ENCODE peak calls at places on chromosomes 11 and 22, in seven cellular contexts. B, N, D, Q, X, C and T are unnamed samples.

GRCh38 chr22:30694171-30694637 is 470 bp upstream of the OSBP2 start:
- DNase-seq in B (peak), N (peak), D (peak), Q (peak), X (peak), C (peak), T (peak)

GRCh38 chr22:32791056-32791455 is 10.4 kb upstream of the TIMP3 start:
- DNase-seq in B (no peak), N (no peak), D (no peak), Q (no peak), X (no peak), C (no peak), T (no peak)

GRCh38 chr22:49377306-49377705 is 450.4 kb downstream of the BRD1 start:
- DNase-seq in B (no peak), N (no peak), D (no peak), Q (no peak), X (no peak), C (no peak), T (no peak)

GRCh38 chr11:98568011-98568410 is 452.7 kb upstream of the CNTN5 start:
- DNase-seq in B (no peak), N (no peak), D (peak), Q (no peak), X (no peak), C (no peak), T (peak)

GRCh38 chr22:29251981-29252978 is 15.5 kb downstream of the RHBDD3 start:
- DNase-seq in B (no peak), N (no peak), D (no peak), Q (no peak), X (no peak), C (no peak), T (no peak)

GRCh38 chr22:17781319-17782031 is 7.2 kb upstream of the BID start:
- DNase-seq in B (peak), N (peak), D (no peak), Q (peak), X (no peak), C (no peak), T (no peak)

GRCh38 chr11:78651923-78652602 is 77.4 kb upstream of the NARS2 start:
- DNase-seq in B (no peak), N (no peak), D (no peak), Q (no peak), X (no peak), C (no peak), T (no peak)

GRCh38 chr11:19345848-19346681 is 105.3 kb upstream of the E2F8 start:
- DNase-seq in B (peak), N (no peak), D (peak), Q (peak), X (no peak), C (no peak), T (no peak)

GRCh38 chr11:87895021-87895420 is 280.2 kb downstream of the RAB38 start:
- DNase-seq in B (no peak), N (no peak), D (no peak), Q (no peak), X (no peak), C (no peak), T (no peak)

GRCh38 chr22:28442951-28443876 is 236.4 kb downstream of the TTC28 start:
- DNase-seq in B (peak), N (no peak), D (no peak), Q (peak), X (no peak), C (no peak), T (peak)

GRCh38 chr11:128716231-128716630 is 22.4 kb downstream of the FLI1 start:
- DNase-seq in B (peak), N (no peak), D (no peak), Q (peak), X (no peak), C (no peak), T (no peak)

GRCh38 chr22:24681236-24681635 is 78.2 kb downstream of the GGT1 start:
- DNase-seq in B (no peak), N (no peak), D (no peak), Q (no peak), X (no peak), C (no peak), T (no peak)

GRCh38 chr22:35486116-35486631 is 54.5 kb upstream of the RASD2 start:
- DNase-seq in B (no peak), N (no peak), D (no peak), Q (no peak), X (no peak), C (no peak), T (no peak)

GRCh38 chr11:118230088-118230487 is 5.3 kb upstream of the JAML start:
- DNase-seq in B (no peak), N (no peak), D (no peak), Q (no peak), X (no peak), C (no peak), T (no peak)

GRCh38 chr22:48896766-48897637 is 930.7 kb downstream of the BRD1 start:
- DNase-seq in B (no peak), N (no peak), D (no peak), Q (no peak), X (no peak), C (no peak), T (no peak)

GRCh38 chr11:112345708-112346107 is 85.0 kb upstream of the PLET1 start:
- DNase-seq in B (no peak), N (no peak), D (no peak), Q (no peak), X (no peak), C (no peak), T (no peak)

GRCh38 chr11:46119053-46119351 is 2.3 kb downstream of the PHF21A start:
- DNase-seq in B (peak), N (no peak), D (no peak), Q (no peak), X (no peak), C (no peak), T (no peak)

GRCh38 chr11:106969660-106970059 is 48.6 kb downstream of the GUCY1A2 start:
- DNase-seq in B (no peak), N (no peak), D (no peak), Q (no peak), X (no peak), C (no peak), T (no peak)

GRCh38 chr22:49295465-49295743 is 532.3 kb downstream of the BRD1 start:
- DNase-seq in B (no peak), N (no peak), D (peak), Q (no peak), X (no peak), C (no peak), T (no peak)

GRCh38 chr11:36509265-36509664 is 807 bp downstream of the TRAF6 start:
- DNase-seq in B (peak), N (no peak), D (peak), Q (peak), X (no peak), C (no peak), T (no peak)

GRCh38 chr22:36644333-36644757 is 59.2 kb downstream of the CACNG2 start:
- DNase-seq in B (peak), N (no peak), D (no peak), Q (peak), X (no peak), C (peak), T (no peak)

GRCh38 chr22:38051900-38052862 is 5.0 kb upstream of the PICK1 start:
- DNase-seq in B (peak), N (peak), D (peak), Q (peak), X (peak), C (peak), T (peak)

GRCh38 chr11:91796999-91797398 is 427.6 kb upstream of the FAT3 start:
- DNase-seq in B (no peak), N (no peak), D (no peak), Q (no peak), X (no peak), C (no peak), T (no peak)

GRCh38 chr11:132064987-132065620 is 694.7 kb downstream of the NTM start:
- DNase-seq in B (peak), N (no peak), D (no peak), Q (peak), X (no peak), C (no peak), T (no peak)

GRCh38 chr11:78050964-78051831 is 12.5 kb upstream of the THRSP start:
- DNase-seq in B (peak), N (no peak), D (no peak), Q (no peak), X (no peak), C (no peak), T (no peak)

GRCh38 chr11:8988329-8989234 is 15.2 kb downstream of the NRIP3 start:
- DNase-seq in B (peak), N (no peak), D (no peak), Q (no peak), X (no peak), C (no peak), T (no peak)

GRCh38 chr11:110897035-110897434 is 184.8 kb upstream of the ARHGAP20 start:
- DNase-seq in B (peak), N (no peak), D (no peak), Q (no peak), X (no peak), C (no peak), T (no peak)

GRCh38 chr11:85827768-85828639 is 17.1 kb upstream of the SYTL2 start:
- DNase-seq in B (peak), N (no peak), D (no peak), Q (no peak), X (no peak), C (no peak), T (no peak)

GRCh38 chr11:65181569-65182257 is at the start of gene CAPN1:
- DNase-seq in B (peak), N (peak), D (peak), Q (peak), X (peak), C (peak), T (peak)

GRCh38 chr11:57097149-57097548 is 84.6 kb upstream of the LRRC55 start:
- DNase-seq in B (no peak), N (no peak), D (no peak), Q (no peak), X (no peak), C (no peak), T (no peak)

GRCh38 chr11:103923473-103923931 is 112.9 kb upstream of the DDI1 start:
- DNase-seq in B (no peak), N (no peak), D (no peak), Q (no peak), X (no peak), C (no peak), T (no peak)

GRCh38 chr11:96112192-96113099 is 188.5 kb upstream of the MTMR2 start:
- DNase-seq in B (peak), N (no peak), D (no peak), Q (no peak), X (no peak), C (no peak), T (no peak)

GRCh38 chr11:748007-748359 is 719 bp downstream of the TALDO1 start:
- DNase-seq in B (peak), N (no peak), D (no peak), Q (peak), X (no peak), C (no peak), T (no peak)

GRCh38 chr11:17597770-17598169 is 50.7 kb downstream of the OTOG start:
- DNase-seq in B (no peak), N (no peak), D (no peak), Q (no peak), X (no peak), C (no peak), T (no peak)

GRCh38 chr22:39729141-39729934 is 158.8 kb downstream of the CACNA1I start:
- DNase-seq in B (no peak), N (no peak), D (no peak), Q (no peak), X (no peak), C (no peak), T (no peak)